ENCODE peak calls at places on chromosomes 11 and 22, in six cellular contexts. V is Calu3, H is neural crest cell, A is pancreas, G is mucosa of descending colon, B is left ventricle myocardium inferior. I is an unnamed sample.

GRCh38 chr11:47886096-47886495 is 37.9 kb upstream of the NUP160 start:
- DNase-seq in G (peak), V (no peak), B (no peak), A (no peak), H (no peak), I (no peak)

GRCh38 chr11:6640985-6641701 is 14.5 kb downstream of the DCHS1 start:
- DNase-seq in B (no peak), V (no peak), H (no peak), A (peak), G (no peak), I (no peak)

GRCh38 chr11:124868322-124869274 is 3.4 kb downstream of the ROBO3 start:
- DNase-seq in H (no peak), V (no peak), G (no peak), B (no peak), A (peak), I (no peak)

GRCh38 chr22:17429516-17429915 is 60.3 kb downstream of the CECR2 start:
- DNase-seq in B (no peak), G (no peak), H (no peak), A (no peak), V (no peak), I (no peak)

GRCh38 chr11:62553839-62554361 is 7.3 kb upstream of the AHNAK start:
- DNase-seq in H (no peak), A (no peak), B (no peak), V (peak), G (peak), I (no peak)

GRCh38 chr11:108923413-108923812 is 258.5 kb downstream of the DDX10 start:
- DNase-seq in A (no peak), H (no peak), V (no peak), B (no peak), G (no peak), I (no peak)

GRCh38 chr22:44445307-44445680 is 52.7 kb downstream of the RTL6 start:
- DNase-seq in B (no peak), A (no peak), H (no peak), G (no peak), V (no peak), I (no peak)

GRCh38 chr11:132519226-132519860 is 1013.0 kb downstream of the OPCML start:
- DNase-seq in A (no peak), V (no peak), B (no peak), H (no peak), G (no peak), I (no peak)

GRCh38 chr11:1734571-1735081 is 15.8 kb downstream of the IFITM10 start:
- DNase-seq in V (no peak), H (no peak), G (no peak), B (no peak), A (no peak), I (no peak)

GRCh38 chr22:44441401-44442185 is 56.4 kb downstream of the RTL6 start:
- DNase-seq in V (no peak), G (no peak), B (no peak), H (no peak), A (no peak), I (no peak)

GRCh38 chr11:1089738-1090599 is 15.3 kb downstream of the MUC2 start:
- DNase-seq in A (peak), G (no peak), B (peak), H (no peak), V (no peak), I (no peak)

GRCh38 chr22:39474351-39474991 is 17.7 kb downstream of the MGAT3 start:
- DNase-seq in A (no peak), G (peak), H (no peak), V (peak), B (no peak), I (no peak)

GRCh38 chr11:30984827-30985226 is 384.7 kb downstream of the DCDC1 start:
- DNase-seq in A (no peak), B (no peak), H (no peak), V (no peak), G (no peak), I (no peak)

GRCh38 chr22:19621372-19622060 is 92.8 kb upstream of the SEPTIN5 start:
- DNase-seq in G (no peak), H (no peak), B (no peak), A (no peak), V (no peak), I (no peak)

GRCh38 chr22:39610246-39610645 is 39.7 kb downstream of the CACNA1I start:
- DNase-seq in V (no peak), H (no peak), B (no peak), A (no peak), G (no peak), I (no peak)

GRCh38 chr22:41380993-41381328 is 781 bp upstream of the TEF start:
- DNase-seq in H (no peak), B (no peak), A (no peak), V (no peak), G (peak), I (no peak)

GRCh38 chr22:39871008-39871798 is 22.4 kb downstream of the ENTHD1 start:
- DNase-seq in A (no peak), V (no peak), B (no peak), G (no peak), H (no peak), I (no peak)

GRCh38 chr11:67301313-67301921 is 1.9 kb upstream of the SSH3 start:
- DNase-seq in H (no peak), G (no peak), B (no peak), V (no peak), A (peak), I (no peak)

GRCh38 chr22:20783844-20784723 is 10.2 kb downstream of the SERPIND1 start:
- DNase-seq in H (peak), V (peak), B (no peak), G (peak), A (no peak), I (peak)

GRCh38 chr22:46203590-46203980 is 46.5 kb downstream of the CDPF1 start:
- DNase-seq in G (peak), V (no peak), B (no peak), H (no peak), A (no peak), I (no peak)

GRCh38 chr11:69044111-69045013 is 4.4 kb upstream of the TPCN2 start:
- DNase-seq in V (peak), B (peak), H (peak), A (peak), G (peak), I (no peak)

GRCh38 chr11:70763606-70764005 is 365.3 kb downstream of the CTTN start:
- DNase-seq in B (no peak), H (no peak), G (no peak), A (no peak), V (no peak), I (no peak)

GRCh38 chr11:64121637-64122410 is 44.1 kb downstream of the MACROD1 start:
- DNase-seq in H (no peak), B (no peak), V (no peak), A (no peak), G (no peak), I (no peak)

GRCh38 chr11:47992959-47993820 is 12.8 kb downstream of the PTPRJ start:
- DNase-seq in A (no peak), G (no peak), H (no peak), B (no peak), V (peak), I (no peak)

GRCh38 chr11:18974192-18974591 is 35.0 kb upstream of the MRGPRX1 start:
- DNase-seq in G (no peak), V (no peak), A (no peak), B (no peak), H (no peak), I (no peak)

GRCh38 chr22:44442186-44442465 is 55.9 kb downstream of the RTL6 start:
- DNase-seq in V (no peak), B (no peak), A (no peak), G (no peak), H (no peak), I (no peak)

GRCh38 chr22:36798671-36799066 is 18.2 kb downstream of the PVALB start:
- DNase-seq in H (no peak), V (no peak), G (no peak), A (no peak), B (no peak), I (no peak)

GRCh38 chr11:1927151-1928037 is 7.9 kb downstream of the TNNT3 start:
- DNase-seq in G (no peak), A (peak), V (no peak), H (no peak), B (no peak), I (no peak)

GRCh38 chr11:24890426-24890825 is 393.6 kb downstream of the LUZP2 start:
- DNase-seq in H (no peak), A (no peak), V (no peak), G (no peak), B (no peak), I (no peak)

GRCh38 chr11:79335681-79336080 is 105.1 kb downstream of the TENM4 start:
- DNase-seq in A (no peak), B (no peak), G (no peak), H (no peak), V (no peak), I (no peak)

GRCh38 chr11:21484039-21484438 is 708.8 kb upstream of the ANO5 start:
- DNase-seq in B (no peak), G (no peak), A (no peak), H (no peak), V (no peak), I (no peak)

GRCh38 chr22:35599364-35599763 is 17.8 kb downstream of the MB start:
- DNase-seq in H (no peak), V (no peak), A (no peak), G (no peak), B (no peak), I (no peak)

GRCh38 chr22:44024288-44024908 is at the start of gene PARVB:
- DNase-seq in A (peak), V (peak), G (peak), H (peak), B (peak), I (peak)

GRCh38 chr11:78140392-78141077 is 1.1 kb upstream of the ALG8 start:
- DNase-seq in A (no peak), B (no peak), H (no peak), G (no peak), V (no peak), I (no peak)

GRCh38 chr22:36331306-36331911 is 56.4 kb downstream of the MYH9 start:
- DNase-seq in B (peak), H (no peak), A (no peak), G (peak), V (peak), I (peak)

GRCh38 chr11:69949327-69949726 is 128.8 kb upstream of the ANO1 start:
- DNase-seq in V (peak), A (no peak), H (no peak), G (no peak), B (peak), I (no peak)

GRCh38 chr11:102989379-102990047 is 34.0 kb upstream of the MMP13 start:
- DNase-seq in A (no peak), G (no peak), B (no peak), H (no peak), V (no peak), I (no peak)
- TF ChIP-seq CTCF in A (no peak), G (no peak), B (no peak), H (no peak), V (no peak), I (no peak)

GRCh38 chr11:86672007-86672621 is at the start of gene ME3:
- DNase-seq in H (peak), A (peak), G (peak), B (peak), V (peak), I (peak)
- TF ChIP-seq CTCF in H (no peak), A (no peak), G (no peak), B (no peak), V (no peak), I (no peak)

GRCh38 chr11:130369713-130370112 is 55.0 kb upstream of the ZBTB44 start:
- DNase-seq in V (no peak), B (no peak), H (no peak), G (no peak), A (no peak), I (no peak)

GRCh38 chr11:130369141-130369691 is 54.5 kb upstream of the ZBTB44 start:
- DNase-seq in A (no peak), G (no peak), H (no peak), V (no peak), B (no peak), I (no peak)

DNA sequence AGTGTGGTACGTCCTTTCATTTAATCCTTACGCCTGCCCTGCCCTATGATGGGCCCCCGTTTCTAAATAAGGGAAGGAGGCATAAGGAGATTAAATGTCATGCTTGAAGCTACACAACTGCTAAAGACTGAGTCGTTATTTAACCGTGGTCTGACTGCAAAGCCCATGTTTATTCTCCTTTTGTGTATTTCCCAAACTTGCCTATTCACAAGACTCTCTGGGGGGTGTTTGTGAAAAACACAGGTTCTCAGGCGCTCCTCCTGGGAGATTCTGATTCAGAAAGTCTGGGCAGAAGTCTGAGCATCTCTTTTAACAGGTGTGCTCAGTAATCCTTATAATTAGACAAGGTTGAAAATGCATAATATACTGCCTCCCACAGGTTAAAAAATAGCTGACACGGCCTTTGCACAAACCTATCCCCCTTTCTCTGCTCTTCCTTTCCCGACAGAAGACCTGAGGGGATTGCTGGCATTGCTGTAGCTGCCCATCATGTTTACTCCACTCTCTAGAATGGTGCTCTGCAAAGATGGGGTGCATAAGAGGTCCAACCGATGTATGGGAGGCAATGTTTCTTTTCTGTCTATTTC is 56.4 kb upstream of the ZBTB44 start:
- DNase-seq in G (no peak), B (no peak), A (no peak), H (no peak), V (no peak), I (peak)
- TF ChIP-seq CTCF in G (no peak), B (no peak), A (no peak), H (no peak), V (no peak), I (peak)

DNA sequence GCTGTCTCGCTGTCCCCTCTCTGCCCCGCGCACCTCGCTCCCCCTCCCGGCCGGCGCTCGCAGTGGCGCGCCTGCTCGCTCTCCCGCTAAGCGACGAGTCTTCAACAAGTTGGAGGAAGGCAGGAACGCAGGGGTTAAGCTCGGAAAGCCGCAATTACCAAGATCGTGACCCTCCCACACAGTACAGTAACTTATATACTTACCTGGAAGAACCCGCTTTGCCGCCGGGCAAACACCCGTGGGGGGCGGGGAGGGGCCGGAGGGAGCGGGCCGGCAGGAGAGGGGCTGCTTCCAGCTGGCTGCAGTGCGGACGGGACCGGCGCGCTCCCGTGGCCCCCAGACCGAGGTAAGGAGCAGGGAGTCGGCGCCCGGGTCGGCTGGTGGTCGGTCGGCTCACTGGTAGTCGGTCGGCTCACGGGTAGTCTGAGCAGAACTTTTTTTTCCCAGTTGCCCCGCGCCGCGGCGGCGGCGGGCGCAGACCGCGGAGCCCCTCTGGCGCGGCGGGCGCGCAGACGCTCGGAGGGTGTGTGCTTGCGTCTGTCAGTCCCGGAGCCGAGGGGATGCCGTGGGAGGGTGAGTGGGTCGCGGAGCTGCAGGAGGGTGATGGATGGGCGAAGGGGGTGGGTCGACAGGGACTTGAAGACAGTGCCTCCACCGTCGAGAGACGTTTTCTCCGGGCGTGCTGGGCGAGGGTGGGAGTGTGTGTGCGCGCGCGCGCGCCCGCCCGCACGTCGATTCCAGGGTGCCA is 101.2 kb upstream of the HSD17B12 start:
- DNase-seq in B (no peak), G (peak), H (no peak), A (peak), V (peak), I (peak)
- TF ChIP-seq CTCF in B (peak), G (no peak), H (peak), A (no peak), V (peak), I (peak)

I was measured in GM10248.